ENCODE peak calls at places on chromosomes 12 and 14, in ten cellular contexts. Q is vagina; Y is CD8-positive, alpha-beta T cell; V is neural crest cell; K is dorsolateral prefrontal cortex; N is choroid plexus epithelial cell; P is RWPE1; A is AG04450; C is fibroblast of the aortic adventitia; U is GM13977. R is an unnamed sample.

GRCh38 chr12:46675736-46676135 is 150.1 kb downstream of the SLC38A4 start:
- DNase-seq in Q (no peak), Y (no peak), V (no peak), K (no peak), N (peak), P (no peak), A (no peak), C (peak), U (peak), R (no peak)

GRCh38 chr14:65237023-65237814 is 134.9 kb upstream of the MAX start:
- DNase-seq in Q (no peak), Y (no peak), V (no peak), K (no peak), N (peak), P (no peak), A (no peak), C (peak), U (no peak), R (no peak)

GRCh38 chr12:67096533-67097318 is 172.4 kb upstream of the CAND1 start:
- DNase-seq in Q (no peak), Y (no peak), V (no peak), K (no peak), N (peak), P (peak), A (no peak), C (peak), U (no peak), R (no peak)

GRCh38 chr12:56385873-56386272 is 23.2 kb upstream of the APOF start:
- DNase-seq in Q (no peak), Y (no peak), V (no peak), K (no peak), N (peak), P (peak), A (no peak), C (no peak), U (no peak), R (no peak)

GRCh38 chr14:64721391-64721791 is 17.2 kb downstream of the PLEKHG3 start:
- DNase-seq in Q (no peak), Y (no peak), V (no peak), K (no peak), N (peak), P (no peak), A (no peak), C (peak), U (no peak), R (no peak)

GRCh38 chr12:68536885-68537284 is 73.8 kb upstream of the RAP1B start:
- DNase-seq in Q (no peak), Y (no peak), V (no peak), K (no peak), N (no peak), P (no peak), A (no peak), C (no peak), U (no peak), R (no peak)

GRCh38 chr12:8658361-8658760 is 4.3 kb downstream of the MFAP5 start:
- DNase-seq in Q (no peak), Y (no peak), V (no peak), K (no peak), N (peak), P (peak), A (no peak), C (peak), U (no peak), R (no peak)

GRCh38 chr14:59055439-59056045 is 132.9 kb upstream of the DAAM1 start:
- DNase-seq in Q (no peak), Y (no peak), V (no peak), K (no peak), N (peak), P (peak), A (peak), C (peak), U (peak), R (no peak)

GRCh38 chr12:93978553-93978952 is 169.8 kb upstream of the PLXNC1 start:
- DNase-seq in Q (no peak), Y (no peak), V (no peak), K (no peak), N (peak), P (peak), A (no peak), C (peak), U (no peak), R (no peak)

GRCh38 chr12:93166891-93167307 is 210.8 kb upstream of the NUDT4 start:
- DNase-seq in Q (no peak), Y (no peak), V (no peak), K (no peak), N (no peak), P (no peak), A (no peak), C (no peak), U (peak), R (no peak)

GRCh38 chr14:69664865-69665526 is 53.6 kb downstream of the SUSD6 start:
- DNase-seq in Q (no peak), Y (no peak), V (no peak), K (no peak), N (no peak), P (no peak), A (no peak), C (peak), U (no peak), R (no peak)

GRCh38 chr14:76957224-76957881 is 71.2 kb downstream of the IRF2BPL start:
- DNase-seq in Q (no peak), Y (no peak), V (no peak), K (no peak), N (no peak), P (no peak), A (no peak), C (no peak), U (no peak), R (no peak)

GRCh38 chr14:60348211-60348610 is 99.2 kb downstream of the PPM1A start:
- DNase-seq in Q (no peak), Y (no peak), V (no peak), K (no peak), N (no peak), P (no peak), A (no peak), C (no peak), U (no peak), R (no peak)

GRCh38 chr12:20044836-20045235 is 323.5 kb upstream of the PDE3A start:
- DNase-seq in Q (no peak), Y (no peak), V (no peak), K (no peak), N (no peak), P (no peak), A (peak), C (peak), U (no peak), R (no peak)

GRCh38 chr12:110744176-110744575 is 1.5 kb upstream of the PPP1CC start:
- DNase-seq in Q (no peak), Y (no peak), V (no peak), K (peak), N (peak), P (peak), A (no peak), C (peak), U (no peak), R (no peak)

GRCh38 chr12:14578646-14579045 is 11.0 kb upstream of the PLBD1 start:
- DNase-seq in Q (no peak), Y (no peak), V (no peak), K (no peak), N (no peak), P (no peak), A (no peak), C (no peak), U (no peak), R (no peak)

GRCh38 chr12:39036060-39036459 is 130.7 kb upstream of the CPNE8 start:
- DNase-seq in Q (no peak), Y (no peak), V (no peak), K (no peak), N (no peak), P (no peak), A (no peak), C (no peak), U (no peak), R (no peak)

GRCh38 chr12:124567673-124568373 is 411 bp upstream of the NCOR2 start:
- DNase-seq in Q (peak), Y (peak), V (peak), K (peak), N (peak), P (peak), A (peak), C (peak), U (peak), R (peak)

GRCh38 chr12:65232490-65233077 is 45.9 kb upstream of the MSRB3 start:
- DNase-seq in Q (no peak), Y (no peak), V (no peak), K (no peak), N (peak), P (peak), A (no peak), C (peak), U (peak), R (no peak)

GRCh38 chr14:20440465-20440864 is 4.5 kb upstream of the KLHL33 start:
- DNase-seq in Q (no peak), Y (no peak), V (no peak), K (no peak), N (no peak), P (no peak), A (no peak), C (no peak), U (no peak), R (no peak)

GRCh38 chr14:20436363-20436755 is 393 bp upstream of the KLHL33 start:
- DNase-seq in Q (no peak), Y (no peak), V (no peak), K (no peak), N (peak), P (peak), A (no peak), C (peak), U (no peak), R (no peak)

GRCh38 chr14:20441466-20441865 is 5.5 kb upstream of the KLHL33 start:
- DNase-seq in Q (no peak), Y (no peak), V (no peak), K (no peak), N (no peak), P (no peak), A (no peak), C (no peak), U (no peak), R (no peak)

GRCh38 chr14:20438664-20439063 is 2.7 kb upstream of the KLHL33 start:
- DNase-seq in Q (no peak), Y (no peak), V (no peak), K (no peak), N (no peak), P (no peak), A (no peak), C (no peak), U (no peak), R (no peak)

GRCh38 chr14:20440882-20441281 is 4.9 kb upstream of the KLHL33 start:
- DNase-seq in Q (no peak), Y (peak), V (no peak), K (no peak), N (peak), P (no peak), A (no peak), C (no peak), U (peak), R (no peak)
- TF ChIP-seq CTCF in Q (no peak), Y (no peak), V (no peak), K (no peak), N (no peak), P (no peak), A (no peak), C (no peak), U (no peak), R (no peak)

GRCh38 chr12:81639196-81639595 is 120.0 kb downstream of the PPFIA2 start:
- DNase-seq in Q (no peak), Y (no peak), V (no peak), K (no peak), N (peak), P (no peak), A (no peak), C (no peak), U (no peak), R (no peak)

GRCh38 chr12:81644503-81644902 is 114.6 kb downstream of the PPFIA2 start:
- DNase-seq in Q (no peak), Y (no peak), V (no peak), K (no peak), N (peak), P (peak), A (no peak), C (peak), U (peak), R (no peak)
- TF ChIP-seq CTCF in Q (no peak), Y (peak), V (peak), K (peak), N (peak), P (peak), A (peak), C (peak), U (peak), R (peak)

GRCh38 chr14:73851567-73852382 is at the start of gene PTGR2:
- DNase-seq in Q (peak), Y (peak), V (peak), K (peak), N (peak), P (peak), A (peak), C (peak), U (peak), R (peak)
- TF ChIP-seq CTCF in Q (no peak), Y (no peak), V (peak), K (peak), N (peak), P (no peak), A (peak), C (peak), U (no peak), R (no peak)

GRCh38 chr14:88929656-88930436 is 105.4 kb downstream of the TTC8 start:
- DNase-seq in Q (no peak), Y (no peak), V (no peak), K (no peak), N (no peak), P (no peak), A (no peak), C (no peak), U (no peak), R (no peak)
- TF ChIP-seq CTCF in Q (no peak), Y (no peak), V (peak), K (no peak), N (peak), P (no peak), A (peak), C (peak), U (peak), R (no peak)

DNA sequence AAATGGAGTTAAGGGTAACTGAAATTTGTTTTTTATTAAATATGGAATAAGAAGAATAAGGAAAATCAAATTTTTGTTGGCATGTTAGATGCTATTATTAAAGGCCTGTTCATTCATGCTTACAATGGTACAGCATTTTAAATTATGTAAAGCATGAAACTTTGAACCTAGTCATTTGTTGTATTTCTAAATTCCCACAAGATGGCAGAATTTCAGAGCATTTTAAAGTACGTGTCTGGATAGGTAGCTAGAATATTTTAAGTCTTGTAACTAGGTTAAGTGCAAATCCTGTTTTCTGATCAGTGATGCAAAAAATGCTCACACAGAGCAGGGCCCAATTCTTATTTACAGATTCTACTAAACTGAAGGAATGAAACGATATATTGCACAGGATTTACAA is 585.6 kb upstream of the MIS18BP1 start:
- DNase-seq in Q (no peak), Y (no peak), V (no peak), K (no peak), N (peak), P (peak), A (no peak), C (no peak), U (peak), R (no peak)
- TF ChIP-seq CTCF in Q (no peak), Y (no peak), V (peak), K (peak), N (no peak), P (peak), A (no peak), C (no peak), U (peak), R (peak)

DNA sequence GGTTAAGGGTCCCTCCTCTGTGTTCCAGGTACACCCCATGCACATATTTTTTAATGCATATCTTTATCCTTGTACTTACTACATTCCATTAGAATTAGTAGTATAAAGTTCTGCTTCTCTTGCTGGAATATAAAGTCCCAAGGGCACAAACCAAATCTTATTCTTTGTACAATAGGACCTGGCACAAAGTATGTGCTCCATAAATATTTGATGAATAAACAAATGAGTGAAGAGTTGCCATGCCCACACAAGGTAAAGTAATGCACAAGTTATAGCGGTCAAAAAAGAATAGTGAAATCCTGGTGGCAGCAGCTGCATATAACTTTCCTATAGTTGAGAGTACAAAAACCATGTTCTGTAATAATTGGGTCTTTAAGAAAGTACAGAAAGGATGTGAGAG is 82.1 kb upstream of the BMP4 start:
- DNase-seq in Q (no peak), Y (no peak), V (no peak), K (no peak), N (no peak), P (no peak), A (no peak), C (no peak), U (no peak), R (no peak)
- TF ChIP-seq CTCF in Q (no peak), Y (no peak), V (no peak), K (no peak), N (no peak), P (no peak), A (no peak), C (no peak), U (no peak), R (no peak)

GRCh38 chr14:75559451-75560187 is 18.8 kb upstream of the FLVCR2 start:
- DNase-seq in Q (no peak), Y (no peak), V (no peak), K (no peak), N (peak), P (peak), A (no peak), C (peak), U (no peak), R (no peak)
- TF ChIP-seq CTCF in Q (no peak), Y (no peak), V (no peak), K (no peak), N (no peak), P (no peak), A (no peak), C (no peak), U (no peak), R (no peak)

GRCh38 chr14:78016532-78016931 is 153.6 kb upstream of the NRXN3 start:
- DNase-seq in Q (peak), Y (no peak), V (no peak), K (no peak), N (no peak), P (no peak), A (no peak), C (no peak), U (no peak), R (no peak)

GRCh38 chr14:78023112-78023511 is 147.1 kb upstream of the NRXN3 start:
- DNase-seq in Q (no peak), Y (no peak), V (no peak), K (no peak), N (no peak), P (no peak), A (no peak), C (no peak), U (no peak), R (no peak)

GRCh38 chr14:78018283-78018682 is 151.9 kb upstream of the NRXN3 start:
- DNase-seq in Q (no peak), Y (no peak), V (no peak), K (no peak), N (no peak), P (no peak), A (no peak), C (no peak), U (no peak), R (no peak)

GRCh38 chr14:78022059-78022458 is 148.1 kb upstream of the NRXN3 start:
- DNase-seq in Q (peak), Y (peak), V (peak), K (peak), N (peak), P (peak), A (no peak), C (peak), U (peak), R (peak)
- TF ChIP-seq CTCF in Q (no peak), Y (no peak), V (peak), K (peak), N (peak), P (peak), A (peak), C (peak), U (peak), R (peak)

GRCh38 chr12:92144631-92145480 is 790 bp downstream of the BTG1 start:
- DNase-seq in Q (peak), Y (peak), V (peak), K (peak), N (no peak), P (peak), A (no peak), C (peak), U (no peak), R (peak)
- TF ChIP-seq CTCF in Q (no peak), Y (no peak), V (peak), K (peak), N (peak), P (no peak), A (no peak), C (no peak), U (peak), R (peak)